ENCODE peak calls at places on chromosomes 13 and 19, in six cellular contexts. G is anterior cingulate cortex; D is stimulated activated CD4-positive, alpha-beta T cell treated with anti-CD3 and anti-CD28 coated beads, Interleukin-4, amount 100 ng/mL, for 24 hours; Q is NCI-H2081 treated with DMSO at 0.1 percent for 48 hours; C is WTC11; U is SW 1271. L is an unnamed sample.

GRCh38 chr13:72504026-72504925 is 223.2 kb downstream of the MZT1 start:
- DNase-seq in G (no peak), U (no peak), C (no peak), D (no peak), Q (no peak), L (no peak)

GRCh38 chr13:76189882-76190519 is 553.9 kb downstream of the LMO7 start:
- DNase-seq in C (peak), U (no peak), G (no peak), Q (no peak), D (no peak), L (no peak)

GRCh38 chr19:15507068-15508034 is 974 bp upstream of the CYP4F22 start:
- DNase-seq in U (no peak), Q (no peak), C (no peak), D (no peak), G (no peak), L (no peak)

GRCh38 chr19:28606269-28607032 is 606.5 kb downstream of the UQCRFS1 start:
- DNase-seq in U (no peak), G (no peak), C (no peak), D (no peak), Q (no peak), L (no peak)

GRCh38 chr19:39038098-39038497 is 5.7 kb upstream of the FBXO27 start:
- DNase-seq in U (no peak), D (no peak), G (no peak), Q (no peak), C (peak), L (peak)

GRCh38 chr19:51550848-51551672 is 19.6 kb upstream of the SIGLEC6 start:
- DNase-seq in C (no peak), D (no peak), U (no peak), G (no peak), Q (no peak), L (no peak)

GRCh38 chr19:18226956-18227780 is 930 bp upstream of the PDE4C start:
- DNase-seq in G (no peak), D (no peak), Q (no peak), C (no peak), U (no peak), L (no peak)

GRCh38 chr19:30313353-30313750 is 58.8 kb upstream of the ZNF536 start:
- DNase-seq in U (no peak), Q (no peak), D (no peak), C (no peak), G (no peak), L (no peak)

GRCh38 chr19:1221141-1221903 is 15.7 kb downstream of the STK11 start:
- DNase-seq in G (peak), Q (no peak), D (no peak), C (peak), U (no peak), L (peak)

GRCh38 chr19:16496613-16496983 is 404 bp downstream of the C19orf44 start:
- DNase-seq in Q (no peak), C (no peak), D (no peak), U (no peak), G (no peak), L (no peak)

GRCh38 chr13:67736646-67737420 is 506.7 kb upstream of the PCDH9 start:
- DNase-seq in U (no peak), Q (no peak), C (peak), D (no peak), G (no peak), L (no peak)

GRCh38 chr19:54172413-54172763 is 572 bp downstream of the TMC4 start:
- DNase-seq in Q (no peak), G (no peak), D (no peak), U (no peak), C (no peak), L (peak)

GRCh38 chr13:77375554-77375953 is 48.7 kb upstream of the MYCBP2 start:
- DNase-seq in G (no peak), C (no peak), U (no peak), Q (no peak), D (no peak), L (no peak)

GRCh38 chr13:109725995-109726637 is 60.3 kb downstream of the IRS2 start:
- DNase-seq in D (no peak), G (no peak), Q (no peak), U (no peak), C (no peak), L (no peak)

GRCh38 chr13:112703935-112704633 is 14.2 kb downstream of the ATP11A start:
- DNase-seq in C (peak), D (no peak), Q (no peak), G (no peak), U (no peak), L (no peak)